ENCODE peak calls at places on chromosomes 4 and X, in seven cellular contexts. H, K, M, R, P, D and V are unnamed samples.

GRCh38 chr4:62835579-62835978 is 1573.7 kb downstream of the TECRL start:
- DNase-seq in H (no peak), K (no peak), M (no peak), R (no peak), P (no peak), D (no peak), V (no peak)

GRCh38 chrX:47743504-47743903 is 84.5 kb upstream of the UXT start:
- DNase-seq in H (peak), K (no peak), M (no peak), R (no peak), P (peak), D (peak), V (no peak)

GRCh38 chr4:15232725-15233597 is 194.9 kb upstream of the C1QTNF7 start:
- DNase-seq in H (peak), K (peak), M (no peak), R (no peak), P (peak), D (peak), V (no peak)

GRCh38 chr4:168981942-168982341 is 28.1 kb downstream of the CBR4 start:
- DNase-seq in H (no peak), K (no peak), M (no peak), R (no peak), P (no peak), D (no peak), V (no peak)

GRCh38 chr4:114905017-114905416 is 208.4 kb downstream of the NDST4 start:
- DNase-seq in H (no peak), K (no peak), M (no peak), R (no peak), P (no peak), D (no peak), V (no peak)

GRCh38 chr4:27090406-27090805 is 229.8 kb downstream of the STIM2 start:
- DNase-seq in H (no peak), K (no peak), M (no peak), R (no peak), P (no peak), D (no peak), V (no peak)

GRCh38 chrX:151726751-151727150 is 7.8 kb upstream of the CNGA2 start:
- DNase-seq in H (no peak), K (no peak), M (no peak), R (no peak), P (no peak), D (no peak), V (no peak)

GRCh38 chr4:8585721-8586161 is 5.5 kb downstream of the GPR78 start:
- DNase-seq in H (no peak), K (no peak), M (no peak), R (no peak), P (no peak), D (no peak), V (no peak)

GRCh38 chr4:7103599-7104365 is 35.9 kb upstream of the GRPEL1 start:
- DNase-seq in H (no peak), K (no peak), M (peak), R (peak), P (no peak), D (no peak), V (peak)

GRCh38 chr4:105060628-105061027 is 86.0 kb upstream of the TET2 start:
- DNase-seq in H (peak), K (peak), M (peak), R (no peak), P (peak), D (peak), V (no peak)

GRCh38 chr4:32318926-32319325 is 1598.8 kb downstream of the PCDH7 start:
- DNase-seq in H (no peak), K (no peak), M (no peak), R (no peak), P (no peak), D (no peak), V (no peak)

GRCh38 chr4:65546882-65547281 is 123.4 kb downstream of the EPHA5 start:
- DNase-seq in H (no peak), K (no peak), M (no peak), R (no peak), P (no peak), D (no peak), V (no peak)

GRCh38 chrX:26922278-26922677 is 540.9 kb downstream of the PPP4R3C start:
- DNase-seq in H (no peak), K (peak), M (no peak), R (no peak), P (peak), D (no peak), V (no peak)

GRCh38 chr4:1460967-1461868 is 55.0 kb upstream of the NKX1-1 start:
- DNase-seq in H (no peak), K (peak), M (no peak), R (no peak), P (no peak), D (no peak), V (no peak)

GRCh38 chrX:133587818-133588217 is 172.5 kb upstream of the GPC4 start:
- DNase-seq in H (no peak), K (no peak), M (no peak), R (no peak), P (no peak), D (no peak), V (no peak)

GRCh38 chrX:103073442-103073841 is 9.5 kb upstream of the BEX1 start:
- DNase-seq in H (peak), K (no peak), M (no peak), R (no peak), P (peak), D (no peak), V (no peak)

GRCh38 chrX:1325515-1326116 is 11.0 kb upstream of the IL3RA start:
- DNase-seq in H (no peak), K (no peak), M (no peak), R (no peak), P (no peak), D (no peak), V (no peak)

GRCh38 chrX:54166915-54167314 is 16.1 kb downstream of the FAM120C start:
- DNase-seq in H (peak), K (no peak), M (no peak), R (no peak), P (no peak), D (no peak), V (no peak)

GRCh38 chr4:8070751-8071718 is 87.6 kb downstream of the ABLIM2 start:
- DNase-seq in H (no peak), K (no peak), M (no peak), R (peak), P (no peak), D (no peak), V (peak)

GRCh38 chr4:53436251-53436650 is 58.8 kb downstream of the FIP1L1 start:
- DNase-seq in H (peak), K (no peak), M (no peak), R (no peak), P (no peak), D (no peak), V (no peak)

GRCh38 chrX:133838761-133839676 is 146.4 kb downstream of the GPC3 start:
- DNase-seq in H (peak), K (peak), M (peak), R (no peak), P (peak), D (peak), V (no peak)

GRCh38 chr4:1463088-1463926 is 57.1 kb upstream of the NKX1-1 start:
- DNase-seq in H (peak), K (no peak), M (no peak), R (no peak), P (peak), D (no peak), V (no peak)

GRCh38 chrX:41946973-41947612 is 23.7 kb upstream of the CASK start:
- DNase-seq in H (peak), K (peak), M (no peak), R (no peak), P (no peak), D (no peak), V (no peak)

GRCh38 chr4:20618010-20618409 is 82.2 kb upstream of the PACRGL start:
- DNase-seq in H (peak), K (no peak), M (peak), R (peak), P (no peak), D (no peak), V (peak)

GRCh38 chrX:8897259-8897658 is 96.1 kb upstream of the FAM9A start:
- DNase-seq in H (no peak), K (peak), M (no peak), R (no peak), P (peak), D (no peak), V (no peak)

GRCh38 chrX:46433892-46434291 is 111.3 kb downstream of the ZNF674 start:
- DNase-seq in H (peak), K (no peak), M (no peak), R (no peak), P (peak), D (no peak), V (no peak)

GRCh38 chr4:165709526-165709925 is 163.5 kb upstream of the TLL1 start:
- DNase-seq in H (peak), K (no peak), M (no peak), R (no peak), P (no peak), D (no peak), V (no peak)

GRCh38 chr4:16418814-16419213 is 192.5 kb upstream of the TAPT1 start:
- DNase-seq in H (peak), K (peak), M (no peak), R (no peak), P (peak), D (peak), V (no peak)

GRCh38 chr4:151808120-151808529 is 47.3 kb upstream of the GATB start:
- DNase-seq in H (no peak), K (peak), M (peak), R (no peak), P (peak), D (peak), V (no peak)

GRCh38 chr4:101067383-101067782 is 279.9 kb downstream of the PPP3CA start:
- DNase-seq in H (peak), K (no peak), M (no peak), R (no peak), P (no peak), D (no peak), V (no peak)

DNA sequence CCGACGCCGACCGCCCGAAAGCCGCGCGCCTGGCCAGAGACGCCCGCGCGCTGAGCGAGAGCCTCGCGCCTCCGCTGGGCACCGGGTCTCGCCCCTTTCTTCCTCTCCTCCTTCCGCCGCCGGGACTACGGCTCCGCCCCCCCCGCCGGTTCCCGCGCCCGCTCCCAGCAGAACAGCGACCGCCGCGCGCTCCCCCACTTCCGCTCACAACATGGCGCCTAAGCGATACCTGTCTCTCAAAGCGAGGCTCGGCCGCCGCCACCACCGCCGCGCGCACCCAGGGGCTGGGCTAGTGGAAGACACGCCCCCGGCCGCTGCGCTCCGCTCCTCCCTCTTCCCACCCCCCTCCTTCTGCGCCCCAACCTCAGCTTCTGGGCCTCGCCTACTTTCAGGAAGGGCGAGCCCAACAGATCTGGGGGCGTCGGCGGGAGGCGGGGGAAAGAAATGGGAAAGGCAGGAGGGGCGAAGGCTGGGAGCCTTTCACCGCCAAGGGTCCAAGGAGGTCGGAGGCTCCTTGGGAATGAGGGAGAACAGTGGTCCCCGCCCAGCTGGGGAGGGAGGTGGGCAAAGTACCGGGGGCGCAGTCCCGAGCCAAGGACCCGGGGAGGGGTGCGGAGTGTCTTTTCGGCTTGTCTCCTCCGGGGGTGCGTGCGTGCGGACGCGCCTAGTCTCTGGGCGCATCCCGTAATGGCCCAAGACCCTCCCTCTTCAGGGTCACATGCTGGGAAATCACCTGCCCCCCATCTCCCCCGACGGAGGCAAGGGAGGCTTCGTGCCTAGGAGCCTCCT is at the start of gene RPS6KA3:
- DNase-seq in H (peak), K (peak), M (peak), R (peak), P (peak), D (peak), V (peak)
- H3K27ac ChIP-seq in H (peak), K (peak), M (peak), R (peak), P (peak), D (peak), V (peak)

DNA sequence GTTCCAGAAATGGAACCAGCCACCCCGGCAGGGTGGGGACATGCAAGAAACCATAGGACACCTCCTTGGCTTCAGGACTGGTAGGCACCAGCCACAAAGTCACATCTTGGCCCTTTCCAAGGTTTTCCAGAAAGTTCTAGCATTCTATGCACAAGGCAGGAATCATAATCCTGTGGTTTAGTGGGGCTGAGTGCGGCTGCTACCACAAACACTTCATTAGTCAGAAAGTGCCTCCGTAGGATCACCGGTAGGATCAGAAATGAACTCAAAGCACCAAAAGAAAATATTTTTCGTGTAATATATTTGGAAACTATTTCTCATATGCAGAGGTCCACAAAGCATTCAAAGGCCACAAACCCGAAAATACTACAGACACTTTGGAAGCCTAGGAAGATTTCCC is 191.7 kb downstream of the PTTG2 start:
- DNase-seq in H (no peak), K (no peak), M (no peak), R (no peak), P (peak), D (no peak), V (no peak)
- H3K27ac ChIP-seq in H (no peak), K (no peak), M (no peak), R (no peak), P (no peak), D (no peak), V (no peak)

GRCh38 chr4:126051709-126052424 is 737.1 kb downstream of the FAT4 start:
- DNase-seq in H (peak), K (peak), M (no peak), R (no peak), P (peak), D (peak), V (peak)

GRCh38 chr4:126046081-126046614 is 731.4 kb downstream of the FAT4 start:
- DNase-seq in H (peak), K (no peak), M (no peak), R (no peak), P (peak), D (no peak), V (no peak)

DNA sequence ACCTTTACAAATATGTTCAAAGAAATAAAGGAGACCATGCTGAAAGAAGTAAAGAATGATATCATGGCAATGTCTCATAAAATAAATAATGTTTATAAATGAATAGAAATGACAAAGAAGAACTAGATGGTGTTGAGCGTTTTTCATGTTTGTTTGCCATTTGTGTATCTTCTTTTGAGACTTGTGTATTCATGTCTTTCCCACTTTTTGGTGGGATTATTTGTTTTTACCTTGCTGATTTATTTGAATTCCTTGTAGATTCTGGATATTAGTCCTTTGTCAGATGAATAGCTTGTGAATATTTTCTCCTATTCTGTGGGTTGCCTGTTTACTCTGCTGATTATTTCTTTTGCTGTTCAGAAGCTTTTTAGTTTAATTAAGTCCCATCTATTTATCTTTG is 732.4 kb downstream of the FAT4 start:
- DNase-seq in H (no peak), K (no peak), M (no peak), R (no peak), P (no peak), D (no peak), V (no peak)
- H3K27ac ChIP-seq in H (no peak), K (no peak), M (no peak), R (no peak), P (no peak), D (no peak), V (no peak)

DNA sequence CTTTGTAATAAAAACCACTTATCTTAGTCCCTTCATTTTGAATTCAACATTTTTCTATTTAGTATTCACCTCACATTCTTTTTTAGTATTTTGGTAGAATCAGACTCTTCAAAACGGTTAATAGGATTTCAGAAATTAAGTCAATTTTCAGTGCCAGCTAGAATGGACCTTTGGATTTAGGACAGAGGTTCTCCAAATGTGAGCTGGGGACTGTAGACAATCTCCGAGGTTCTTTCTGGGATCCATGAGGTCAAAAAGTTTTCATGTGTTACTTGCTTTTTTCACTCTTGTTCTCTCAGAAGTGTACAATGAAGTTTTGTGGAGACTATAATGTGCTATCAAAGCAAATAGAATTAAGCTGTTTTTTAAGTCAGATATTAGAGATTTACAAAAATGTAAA is 2.3 kb upstream of the UGDH start:
- DNase-seq in H (no peak), K (no peak), M (no peak), R (no peak), P (no peak), D (no peak), V (no peak)
- H3K27ac ChIP-seq in H (no peak), K (no peak), M (no peak), R (no peak), P (no peak), D (no peak), V (no peak)